ENCODE peak calls at places on chromosomes 6 and 20, in eight cellular contexts. S is GM12878; X is PC-3; U is ascending aorta; W is heart right ventricle; L is adrenal gland; M is effector memory CD4-positive, alpha-beta T cell; H is heart left ventricle. C is an unnamed sample.

GRCh38 chr6:14696367-14696766 is 549.5 kb upstream of the JARID2 start:
- DNase-seq in L (no peak), M (no peak), S (no peak), X (no peak), W (no peak), H (no peak), U (no peak), C (no peak)

GRCh38 chr6:77038801-77039200 is 424.5 kb downstream of the HTR1B start:
- DNase-seq in H (no peak), W (no peak), M (no peak), U (no peak), X (peak), S (no peak), L (no peak), C (no peak)

GRCh38 chr6:165571068-165571682 is 91.9 kb downstream of the PDE10A start:
- DNase-seq in L (no peak), W (no peak), H (no peak), M (no peak), X (no peak), S (no peak), U (no peak), C (no peak)

GRCh38 chr20:18679020-18679419 is 91.2 kb downstream of the DTD1 start:
- DNase-seq in S (no peak), X (no peak), W (no peak), H (no peak), L (no peak), M (no peak), U (no peak), C (no peak)

GRCh38 chr20:44016525-44016924 is 101.9 kb downstream of the TOX2 start:
- DNase-seq in H (no peak), U (peak), W (no peak), M (no peak), S (no peak), X (no peak), L (no peak), C (no peak)

GRCh38 chr20:34797012-34797720 is 28.3 kb downstream of the NCOA6 start:
- DNase-seq in L (no peak), M (no peak), S (no peak), H (no peak), W (no peak), U (no peak), X (no peak), C (no peak)

GRCh38 chr6:26043389-26044139 is 43.7 kb upstream of the HFE start:
- DNase-seq in X (peak), H (peak), L (peak), S (peak), U (peak), M (peak), W (peak), C (peak)

GRCh38 chr6:166206510-166207389 is 39.1 kb upstream of the TBXT start:
- DNase-seq in W (no peak), M (no peak), S (peak), L (no peak), H (no peak), X (no peak), U (no peak), C (no peak)

GRCh38 chr20:58746551-58747399 is 54.2 kb downstream of the NPEPL1 start:
- DNase-seq in U (no peak), S (no peak), M (no peak), X (no peak), H (no peak), W (no peak), L (peak), C (no peak)

GRCh38 chr6:51028271-51028670 is 209.6 kb downstream of the TFAP2B start:
- DNase-seq in U (no peak), L (no peak), M (no peak), W (no peak), S (no peak), H (no peak), X (peak), C (no peak)

GRCh38 chr6:132764370-132764769 is 6.7 kb upstream of the VNN2 start:
- DNase-seq in X (peak), L (peak), S (no peak), W (peak), U (no peak), M (no peak), H (no peak), C (no peak)

GRCh38 chr20:37868998-37869861 is 33.7 kb upstream of the VSTM2L start:
- DNase-seq in H (no peak), S (no peak), X (no peak), W (no peak), U (no peak), L (no peak), M (no peak), C (no peak)

GRCh38 chr6:85402922-85403321 is 47.0 kb upstream of the NT5E start:
- DNase-seq in U (no peak), X (no peak), L (no peak), H (no peak), M (no peak), S (no peak), W (no peak), C (no peak)

GRCh38 chr20:56689852-56690485 is 60.9 kb downstream of the TFAP2C start:
- DNase-seq in X (peak), S (no peak), H (no peak), U (no peak), L (no peak), W (no peak), M (no peak), C (no peak)

GRCh38 chr6:159594106-159594749 is 98.8 kb downstream of the SOD2 start:
- DNase-seq in M (no peak), H (no peak), U (no peak), W (no peak), X (peak), S (no peak), L (no peak), C (no peak)

GRCh38 chr20:45917790-45918141 is 5.8 kb upstream of the PLTP start:
- DNase-seq in X (no peak), L (no peak), W (no peak), S (no peak), H (no peak), M (no peak), U (no peak), C (no peak)

GRCh38 chr6:39209360-39209811 is 19.9 kb downstream of the KCNK5 start:
- DNase-seq in S (no peak), M (no peak), W (no peak), X (no peak), H (peak), L (no peak), U (no peak), C (no peak)
- H3K27ac ChIP-seq in S (peak), M (no peak), W (no peak), X (no peak), H (no peak), L (no peak), U (no peak), C (no peak)

GRCh38 chr6:82385546-82385945 is 21.9 kb downstream of the TPBG start:
- DNase-seq in X (no peak), W (no peak), L (no peak), S (no peak), M (no peak), U (no peak), H (no peak), C (no peak)
- H3K27ac ChIP-seq in X (peak), W (no peak), L (no peak), S (no peak), M (no peak), U (no peak), H (no peak), C (no peak)

DNA sequence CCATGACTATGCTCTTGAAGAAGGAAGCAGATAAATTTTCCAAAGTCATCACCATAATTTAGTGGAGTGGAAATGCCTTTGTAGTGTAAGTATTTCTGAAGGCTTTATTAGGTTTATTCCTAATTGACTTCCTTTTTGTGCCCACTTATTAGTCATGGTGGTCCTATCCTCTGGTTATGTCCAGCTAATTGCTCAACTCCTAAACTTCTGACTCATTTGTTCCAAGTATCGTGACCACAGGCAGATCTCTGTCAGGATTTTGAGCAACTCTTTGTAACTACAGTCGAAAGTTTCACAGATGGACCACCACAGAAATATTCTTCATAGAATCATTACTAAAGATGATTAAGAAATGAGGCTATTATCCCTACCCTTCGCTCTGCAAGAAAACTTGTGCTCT is 315.6 kb upstream of the PTCHD4 start:
- DNase-seq in M (no peak), U (no peak), W (no peak), H (no peak), X (peak), L (no peak), S (no peak), C (no peak)
- H3K27ac ChIP-seq in M (no peak), U (no peak), W (no peak), H (no peak), X (no peak), L (no peak), S (no peak), C (no peak)

GRCh38 chr6:157597461-157598312 is 216.7 kb downstream of the ZDHHC14 start:
- DNase-seq in M (no peak), U (no peak), S (no peak), L (peak), X (peak), H (no peak), W (peak), C (no peak)
- H3K27ac ChIP-seq in M (no peak), U (no peak), S (no peak), L (no peak), X (peak), H (no peak), W (no peak), C (no peak)

C was measured in caudate nucleus.